ENCODE peak calls at places on chromosome 19, in ten cellular contexts. One of them, this sample, is unnamed. For H3K79me2, the result is how much of the 10 kb centered on the place peaks cover.

GRCh38 chr19:13573268-13573667 is 67.0 kb upstream of the CACNA1A start:
- DNase-seq in neural progenitor cell: peak
- DNase-seq in OCI-LY7: no peak
- DNase-seq in fibroblast of lung: no peak
- DNase-seq in PC-9: no peak
- DNase-seq in HCT116: no peak
- DNase-seq in H9: peak
- DNase-seq in GM23338: peak
- DNase-seq in mammary epithelial cell: no peak
- DNase-seq in PC-3: no peak
- DNase-seq in this sample: no peak

GRCh38 chr19:43636121-43636683 is 3.4 kb downstream of the CADM4 start:
- DNase-seq in GM23338: peak
- DNase-seq in PC-9: peak
- DNase-seq in fibroblast of lung: peak
- DNase-seq in H9: peak
- DNase-seq in OCI-LY7: no peak
- DNase-seq in PC-3: no peak
- DNase-seq in mammary epithelial cell: no peak
- DNase-seq in HCT116: no peak
- DNase-seq in neural progenitor cell: peak
- DNase-seq in this sample: peak

GRCh38 chr19:20422616-20423205 is 142.9 kb downstream of the ZNF737 start:
- DNase-seq in HCT116: no peak
- DNase-seq in PC-3: no peak
- DNase-seq in mammary epithelial cell: no peak
- DNase-seq in neural progenitor cell: peak
- DNase-seq in fibroblast of lung: no peak
- DNase-seq in OCI-LY7: no peak
- DNase-seq in PC-9: no peak
- DNase-seq in GM23338: no peak
- DNase-seq in H9: no peak
- DNase-seq in this sample: no peak

GRCh38 chr19:6868341-6868740 is 19.0 kb upstream of the ADGRE1 start:
- DNase-seq in fibroblast of lung: no peak
- DNase-seq in GM23338: no peak
- DNase-seq in H9: no peak
- DNase-seq in HCT116: no peak
- DNase-seq in PC-3: no peak
- DNase-seq in OCI-LY7: no peak
- DNase-seq in PC-9: no peak
- DNase-seq in neural progenitor cell: no peak
- DNase-seq in mammary epithelial cell: no peak
- DNase-seq in this sample: no peak

GRCh38 chr19:36051637-36052036 is 2.4 kb downstream of the THAP8 start:
- DNase-seq in H9: peak
- DNase-seq in PC-3: no peak
- DNase-seq in mammary epithelial cell: no peak
- DNase-seq in PC-9: no peak
- DNase-seq in HCT116: no peak
- DNase-seq in neural progenitor cell: no peak
- DNase-seq in fibroblast of lung: no peak
- DNase-seq in GM23338: peak
- DNase-seq in OCI-LY7: no peak
- DNase-seq in this sample: no peak

GRCh38 chr19:14155371-14155770 is 19.0 kb upstream of the ASF1B start:
- DNase-seq in mammary epithelial cell: no peak
- DNase-seq in fibroblast of lung: no peak
- DNase-seq in GM23338: no peak
- DNase-seq in PC-3: no peak
- DNase-seq in PC-9: no peak
- DNase-seq in neural progenitor cell: no peak
- DNase-seq in HCT116: no peak
- DNase-seq in OCI-LY7: no peak
- DNase-seq in H9: no peak
- DNase-seq in this sample: no peak

GRCh38 chr19:47492137-47492533 is 8.1 kb upstream of the KPTN start:
- DNase-seq in neural progenitor cell: no peak
- DNase-seq in fibroblast of lung: no peak
- DNase-seq in PC-9: no peak
- DNase-seq in mammary epithelial cell: no peak
- DNase-seq in H9: no peak
- DNase-seq in OCI-LY7: no peak
- DNase-seq in GM23338: no peak
- DNase-seq in HCT116: no peak
- DNase-seq in PC-3: no peak
- DNase-seq in this sample: no peak

GRCh38 chr19:33404506-33404905 is 31.0 kb downstream of the CEBPG start:
- DNase-seq in mammary epithelial cell: no peak
- DNase-seq in PC-3: no peak
- DNase-seq in fibroblast of lung: no peak
- DNase-seq in H9: no peak
- DNase-seq in GM23338: no peak
- DNase-seq in PC-9: no peak
- DNase-seq in HCT116: no peak
- DNase-seq in neural progenitor cell: no peak
- DNase-seq in OCI-LY7: no peak
- DNase-seq in this sample: no peak

GRCh38 chr19:572140-572890 is at the start of gene BSG:
- DNase-seq in neural progenitor cell: peak
- DNase-seq in mammary epithelial cell: peak
- DNase-seq in HCT116: peak
- DNase-seq in fibroblast of lung: peak
- DNase-seq in PC-3: peak
- DNase-seq in H9: peak
- DNase-seq in PC-9: peak
- DNase-seq in OCI-LY7: peak
- DNase-seq in GM23338: peak
- DNase-seq in this sample: peak

GRCh38 chr19:575527-576506 is 3.4 kb downstream of the BSG start:
- DNase-seq in neural progenitor cell: no peak
- DNase-seq in HCT116: no peak
- DNase-seq in GM23338: peak
- DNase-seq in PC-3: peak
- DNase-seq in mammary epithelial cell: peak
- DNase-seq in fibroblast of lung: peak
- DNase-seq in PC-9: peak
- DNase-seq in H9: no peak
- DNase-seq in OCI-LY7: no peak
- DNase-seq in this sample: peak

GRCh38 chr19:572891-573825 is 762 bp downstream of the BSG start:
- DNase-seq in OCI-LY7: peak
- DNase-seq in PC-9: peak
- DNase-seq in HCT116: no peak
- DNase-seq in neural progenitor cell: peak
- DNase-seq in GM23338: peak
- DNase-seq in mammary epithelial cell: peak
- DNase-seq in PC-3: peak
- DNase-seq in fibroblast of lung: peak
- DNase-seq in H9: peak
- DNase-seq in this sample: no peak

GRCh38 chr19:576768-577438 is 4.5 kb downstream of the BSG start:
- DNase-seq in fibroblast of lung: no peak
- DNase-seq in PC-9: no peak
- DNase-seq in neural progenitor cell: no peak
- DNase-seq in mammary epithelial cell: no peak
- DNase-seq in OCI-LY7: no peak
- DNase-seq in PC-3: no peak
- DNase-seq in H9: no peak
- DNase-seq in GM23338: no peak
- DNase-seq in HCT116: no peak
- DNase-seq in this sample: no peak

DNA sequence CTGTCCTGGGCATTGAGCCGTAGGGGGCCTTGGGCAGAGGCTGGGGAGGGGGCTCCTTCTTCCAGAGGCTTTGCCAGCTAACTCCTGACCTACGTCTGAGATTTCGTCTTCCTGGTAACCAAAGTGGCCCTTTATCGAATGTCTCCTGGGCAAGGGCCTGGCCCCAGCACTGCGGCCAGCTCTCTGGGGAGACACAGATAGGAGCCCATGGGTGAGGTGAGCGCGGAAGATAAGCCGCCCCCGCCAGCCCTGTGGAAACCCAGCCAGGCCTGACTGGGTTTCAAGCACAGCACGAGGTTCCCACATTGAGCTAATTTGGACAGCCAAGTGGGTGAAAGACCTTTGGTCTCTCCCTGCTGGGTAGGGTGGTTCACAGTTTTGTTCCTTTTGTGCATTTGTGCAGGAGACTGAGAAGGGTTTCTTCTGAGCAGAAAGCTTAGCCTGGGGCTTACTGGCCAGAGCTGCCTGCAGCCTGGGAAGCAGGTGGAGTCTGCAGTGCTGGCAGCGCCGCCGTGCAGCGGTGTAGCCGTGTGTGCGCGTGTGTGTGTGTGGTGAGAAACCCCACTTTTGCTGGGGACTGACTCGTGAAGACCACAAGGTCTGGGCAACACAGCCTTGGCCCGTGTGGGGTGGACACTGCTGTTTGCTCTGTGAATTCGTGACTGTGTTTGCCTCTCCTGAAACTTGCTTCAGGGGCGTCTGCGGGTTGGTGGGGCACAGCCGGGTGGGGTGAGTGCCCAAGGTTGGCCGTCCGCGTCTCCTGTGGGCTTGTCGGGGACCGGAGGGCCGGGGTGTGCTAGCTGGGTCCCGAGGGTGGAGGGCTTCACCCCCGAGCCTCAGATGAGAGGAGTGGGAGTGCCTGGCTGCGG is 2.5 kb downstream of the BSG start:
- DNase-seq in HCT116: no peak
- DNase-seq in PC-3: peak
- DNase-seq in fibroblast of lung: peak
- DNase-seq in neural progenitor cell: peak
- DNase-seq in GM23338: peak
- DNase-seq in PC-9: peak
- DNase-seq in mammary epithelial cell: no peak
- DNase-seq in H9: no peak
- DNase-seq in OCI-LY7: peak
- DNase-seq in this sample: peak
- H3K79me2 ChIP-seq in HCT116: half or more
- H3K79me2 ChIP-seq in PC-3: half or more
- H3K79me2 ChIP-seq in fibroblast of lung: half or more
- H3K79me2 ChIP-seq in neural progenitor cell: half or more
- H3K79me2 ChIP-seq in GM23338: half or more
- H3K79me2 ChIP-seq in PC-9: half or more
- H3K79me2 ChIP-seq in mammary epithelial cell: half or more
- H3K79me2 ChIP-seq in H9: half or more
- H3K79me2 ChIP-seq in OCI-LY7: half or more
- H3K79me2 ChIP-seq in this sample: half or more

DNA sequence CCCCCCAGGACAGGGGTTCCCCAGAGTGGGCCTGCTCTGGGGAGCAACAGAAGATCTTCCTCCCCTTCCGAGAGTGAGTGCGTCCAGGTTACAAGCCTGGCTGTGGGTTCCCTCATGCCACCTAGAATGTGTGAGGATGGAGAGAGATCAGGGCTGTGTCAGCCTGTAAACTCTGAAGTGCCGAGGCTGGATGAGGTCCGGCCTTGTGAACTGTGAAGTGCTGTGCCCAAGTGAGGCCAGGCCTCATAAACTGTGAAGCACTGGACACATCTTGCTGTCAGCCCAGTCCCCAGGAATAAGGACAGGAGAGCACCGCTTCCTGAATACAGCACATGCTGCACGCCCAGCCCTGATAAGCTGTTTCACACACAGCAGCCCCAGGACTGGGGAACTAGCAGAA is 7.6 kb downstream of the KCNN1 start:
- DNase-seq in HCT116: no peak
- DNase-seq in OCI-LY7: no peak
- DNase-seq in neural progenitor cell: no peak
- DNase-seq in PC-9: no peak
- DNase-seq in H9: no peak
- DNase-seq in fibroblast of lung: no peak
- DNase-seq in GM23338: no peak
- DNase-seq in mammary epithelial cell: no peak
- DNase-seq in PC-3: no peak
- DNase-seq in this sample: no peak
- H3K4me2 ChIP-seq in HCT116: no peak
- H3K4me2 ChIP-seq in OCI-LY7: no peak
- H3K4me2 ChIP-seq in neural progenitor cell: no peak
- H3K4me2 ChIP-seq in PC-9: no peak
- H3K4me2 ChIP-seq in H9: no peak
- H3K4me2 ChIP-seq in fibroblast of lung: no peak
- H3K4me2 ChIP-seq in GM23338: no peak
- H3K4me2 ChIP-seq in mammary epithelial cell: no peak
- H3K4me2 ChIP-seq in PC-3: no peak
- H3K4me2 ChIP-seq in this sample: no peak

GRCh38 chr19:11198769-11199469 is 1.6 kb upstream of the KANK2 start:
- DNase-seq in PC-3: no peak
- DNase-seq in neural progenitor cell: no peak
- DNase-seq in HCT116: no peak
- DNase-seq in PC-9: no peak
- DNase-seq in OCI-LY7: no peak
- DNase-seq in GM23338: no peak
- DNase-seq in mammary epithelial cell: no peak
- DNase-seq in H9: no peak
- DNase-seq in fibroblast of lung: no peak
- DNase-seq in this sample: no peak

GRCh38 chr19:11199517-11199916 is 2.2 kb upstream of the KANK2 start:
- DNase-seq in neural progenitor cell: no peak
- DNase-seq in H9: no peak
- DNase-seq in HCT116: no peak
- DNase-seq in fibroblast of lung: no peak
- DNase-seq in mammary epithelial cell: no peak
- DNase-seq in PC-9: no peak
- DNase-seq in PC-3: no peak
- DNase-seq in GM23338: no peak
- DNase-seq in OCI-LY7: no peak
- DNase-seq in this sample: no peak

GRCh38 chr19:11197291-11198174 is at the start of gene KANK2:
- DNase-seq in mammary epithelial cell: peak
- DNase-seq in PC-3: peak
- DNase-seq in GM23338: peak
- DNase-seq in PC-9: peak
- DNase-seq in H9: peak
- DNase-seq in HCT116: peak
- DNase-seq in OCI-LY7: peak
- DNase-seq in fibroblast of lung: peak
- DNase-seq in neural progenitor cell: peak
- DNase-seq in this sample: peak

GRCh38 chr19:11196406-11197287 is 698 bp downstream of the KANK2 start:
- DNase-seq in fibroblast of lung: peak
- DNase-seq in GM23338: peak
- DNase-seq in mammary epithelial cell: no peak
- DNase-seq in PC-9: peak
- DNase-seq in HCT116: no peak
- DNase-seq in PC-3: peak
- DNase-seq in neural progenitor cell: peak
- DNase-seq in OCI-LY7: peak
- DNase-seq in H9: no peak
- DNase-seq in this sample: no peak

GRCh38 chr19:11198175-11198534 is 810 bp upstream of the KANK2 start:
- DNase-seq in HCT116: no peak
- DNase-seq in OCI-LY7: no peak
- DNase-seq in mammary epithelial cell: no peak
- DNase-seq in H9: no peak
- DNase-seq in fibroblast of lung: no peak
- DNase-seq in GM23338: no peak
- DNase-seq in PC-9: no peak
- DNase-seq in neural progenitor cell: no peak
- DNase-seq in PC-3: no peak
- DNase-seq in this sample: no peak
- H2AFZ ChIP-seq in HCT116: no peak
- H2AFZ ChIP-seq in OCI-LY7: peak
- H2AFZ ChIP-seq in mammary epithelial cell: peak
- H2AFZ ChIP-seq in H9: no peak
- H2AFZ ChIP-seq in fibroblast of lung: no peak
- H2AFZ ChIP-seq in GM23338: peak
- H2AFZ ChIP-seq in PC-9: no peak
- H2AFZ ChIP-seq in neural progenitor cell: no peak
- H2AFZ ChIP-seq in PC-3: peak
- H2AFZ ChIP-seq in this sample: no peak

DNA sequence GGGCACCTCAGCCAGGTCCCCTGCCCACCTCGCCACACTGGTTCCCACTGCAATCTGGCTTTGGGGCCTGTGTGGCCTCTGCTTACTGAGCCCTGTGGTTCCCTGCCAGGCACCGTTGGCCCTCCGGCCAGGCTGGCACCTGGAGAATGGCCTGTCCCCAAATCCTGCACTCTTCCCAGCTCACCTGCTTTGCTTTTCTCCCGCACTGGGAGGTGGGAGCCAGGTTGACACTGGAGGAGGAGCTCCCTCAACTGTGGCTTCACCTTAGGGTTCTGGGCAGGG is 97.0 kb downstream of the SCGB2B2 start:
- DNase-seq in HCT116: no peak
- DNase-seq in PC-9: no peak
- DNase-seq in H9: no peak
- DNase-seq in neural progenitor cell: no peak
- DNase-seq in fibroblast of lung: no peak
- DNase-seq in mammary epithelial cell: no peak
- DNase-seq in OCI-LY7: no peak
- DNase-seq in GM23338: no peak
- DNase-seq in PC-3: no peak
- DNase-seq in this sample: no peak
- H3K79me2 ChIP-seq in HCT116: under half
- H3K79me2 ChIP-seq in PC-9: under half
- H3K79me2 ChIP-seq in H9: under half
- H3K79me2 ChIP-seq in neural progenitor cell: under half
- H3K79me2 ChIP-seq in fibroblast of lung: under half
- H3K79me2 ChIP-seq in mammary epithelial cell: under half
- H3K79me2 ChIP-seq in OCI-LY7: under half
- H3K79me2 ChIP-seq in GM23338: under half
- H3K79me2 ChIP-seq in PC-3: under half
- H3K79me2 ChIP-seq in this sample: under half